ENCODE peak calls at places on chromosomes 3 and 15, in five cellular contexts. One of them, this sample, is unnamed.

GRCh38 chr3:61564405-61565059 is 3.2 kb downstream of the PTPRG start:
- DNase-seq in dorsolateral prefrontal cortex: peak; percentile 93
- DNase-seq in lower lobe of right lung: peak; percentile 82
- DNase-seq in RWPE1: no peak
- DNase-seq in PC-3: no peak
- DNase-seq in this sample: peak; percentile 6

GRCh38 chr15:69045810-69046209 is 31.3 kb downstream of the NOX5 start:
- DNase-seq in dorsolateral prefrontal cortex: no peak
- DNase-seq in lower lobe of right lung: no peak
- DNase-seq in RWPE1: no peak
- DNase-seq in PC-3: peak; percentile 39
- DNase-seq in this sample: no peak

GRCh38 chr3:109806929-109807328 is 469.6 kb upstream of the DPPA4 start:
- DNase-seq in dorsolateral prefrontal cortex: no peak
- DNase-seq in lower lobe of right lung: no peak
- DNase-seq in RWPE1: no peak
- DNase-seq in PC-3: peak; percentile 77
- DNase-seq in this sample: peak; percentile 48

GRCh38 chr3:186261638-186262037 is 100.4 kb downstream of the DGKG start:
- DNase-seq in dorsolateral prefrontal cortex: no peak
- DNase-seq in lower lobe of right lung: no peak
- DNase-seq in RWPE1: no peak
- DNase-seq in PC-3: peak; percentile 51
- DNase-seq in this sample: no peak

GRCh38 chr3:150635526-150635925 is 32.4 kb downstream of the SELENOT start:
- DNase-seq in dorsolateral prefrontal cortex: no peak
- DNase-seq in lower lobe of right lung: no peak
- DNase-seq in RWPE1: no peak
- DNase-seq in PC-3: no peak
- DNase-seq in this sample: no peak

GRCh38 chr15:39432935-39433334 is 147.9 kb upstream of the THBS1 start:
- DNase-seq in dorsolateral prefrontal cortex: no peak
- DNase-seq in lower lobe of right lung: no peak
- DNase-seq in RWPE1: no peak
- DNase-seq in PC-3: no peak
- DNase-seq in this sample: no peak

GRCh38 chr15:99682455-99682854 is 50.8 kb downstream of the LYSMD4 start:
- DNase-seq in dorsolateral prefrontal cortex: no peak
- DNase-seq in lower lobe of right lung: no peak
- DNase-seq in RWPE1: peak; percentile 51
- DNase-seq in PC-3: peak; percentile 47
- DNase-seq in this sample: no peak

GRCh38 chr3:175215833-175216232 is 356.7 kb downstream of the NAALADL2 start:
- DNase-seq in dorsolateral prefrontal cortex: no peak
- DNase-seq in lower lobe of right lung: no peak
- DNase-seq in RWPE1: no peak
- DNase-seq in PC-3: no peak
- DNase-seq in this sample: no peak

GRCh38 chr3:14238356-14238755 is 59.7 kb downstream of the LSM3 start:
- DNase-seq in dorsolateral prefrontal cortex: no peak
- DNase-seq in lower lobe of right lung: no peak
- DNase-seq in RWPE1: no peak
- DNase-seq in PC-3: no peak
- DNase-seq in this sample: no peak

GRCh38 chr3:53140575-53141467 is 10.6 kb upstream of the RFT1 start:
- DNase-seq in dorsolateral prefrontal cortex: no peak
- DNase-seq in lower lobe of right lung: no peak
- DNase-seq in RWPE1: no peak
- DNase-seq in PC-3: peak; percentile 57
- DNase-seq in this sample: no peak

GRCh38 chr3:32366638-32367368 is 24.9 kb upstream of the CMTM7 start:
- DNase-seq in dorsolateral prefrontal cortex: no peak
- DNase-seq in lower lobe of right lung: no peak
- DNase-seq in RWPE1: peak; percentile 13
- DNase-seq in PC-3: peak; percentile 72
- DNase-seq in this sample: peak; percentile 11

GRCh38 chr15:43244092-43244491 is 22.6 kb downstream of the TGM5 start:
- DNase-seq in dorsolateral prefrontal cortex: no peak
- DNase-seq in lower lobe of right lung: no peak
- DNase-seq in RWPE1: no peak
- DNase-seq in PC-3: peak; percentile 27
- DNase-seq in this sample: no peak

GRCh38 chr3:42638339-42638842 is 15.1 kb upstream of the ZBTB47 start:
- DNase-seq in dorsolateral prefrontal cortex: no peak
- DNase-seq in lower lobe of right lung: no peak
- DNase-seq in RWPE1: no peak
- DNase-seq in PC-3: no peak
- DNase-seq in this sample: no peak

GRCh38 chr3:123085293-123085949 is 18.6 kb downstream of the PDIA5 start:
- DNase-seq in dorsolateral prefrontal cortex: no peak
- DNase-seq in lower lobe of right lung: no peak
- DNase-seq in RWPE1: no peak
- DNase-seq in PC-3: no peak
- DNase-seq in this sample: no peak

GRCh38 chr15:76905855-76906254 is 715 bp upstream of the SCAPER start:
- DNase-seq in dorsolateral prefrontal cortex: peak; percentile 29
- DNase-seq in lower lobe of right lung: no peak
- DNase-seq in RWPE1: no peak
- DNase-seq in PC-3: no peak
- DNase-seq in this sample: no peak

GRCh38 chr15:76901965-76902364 is 3.2 kb downstream of the SCAPER start:
- DNase-seq in dorsolateral prefrontal cortex: no peak
- DNase-seq in lower lobe of right lung: no peak
- DNase-seq in RWPE1: no peak
- DNase-seq in PC-3: no peak
- DNase-seq in this sample: no peak

GRCh38 chr15:76904461-76905012 is 603 bp downstream of the SCAPER start:
- DNase-seq in dorsolateral prefrontal cortex: peak; percentile 35
- DNase-seq in lower lobe of right lung: no peak
- DNase-seq in RWPE1: peak; percentile 57
- DNase-seq in PC-3: peak; percentile 38
- DNase-seq in this sample: peak; percentile 27

GRCh38 chr15:76903251-76903681 is 1.9 kb downstream of the SCAPER start:
- DNase-seq in dorsolateral prefrontal cortex: no peak
- DNase-seq in lower lobe of right lung: no peak
- DNase-seq in RWPE1: no peak
- DNase-seq in PC-3: peak; percentile 24
- DNase-seq in this sample: no peak

DNA sequence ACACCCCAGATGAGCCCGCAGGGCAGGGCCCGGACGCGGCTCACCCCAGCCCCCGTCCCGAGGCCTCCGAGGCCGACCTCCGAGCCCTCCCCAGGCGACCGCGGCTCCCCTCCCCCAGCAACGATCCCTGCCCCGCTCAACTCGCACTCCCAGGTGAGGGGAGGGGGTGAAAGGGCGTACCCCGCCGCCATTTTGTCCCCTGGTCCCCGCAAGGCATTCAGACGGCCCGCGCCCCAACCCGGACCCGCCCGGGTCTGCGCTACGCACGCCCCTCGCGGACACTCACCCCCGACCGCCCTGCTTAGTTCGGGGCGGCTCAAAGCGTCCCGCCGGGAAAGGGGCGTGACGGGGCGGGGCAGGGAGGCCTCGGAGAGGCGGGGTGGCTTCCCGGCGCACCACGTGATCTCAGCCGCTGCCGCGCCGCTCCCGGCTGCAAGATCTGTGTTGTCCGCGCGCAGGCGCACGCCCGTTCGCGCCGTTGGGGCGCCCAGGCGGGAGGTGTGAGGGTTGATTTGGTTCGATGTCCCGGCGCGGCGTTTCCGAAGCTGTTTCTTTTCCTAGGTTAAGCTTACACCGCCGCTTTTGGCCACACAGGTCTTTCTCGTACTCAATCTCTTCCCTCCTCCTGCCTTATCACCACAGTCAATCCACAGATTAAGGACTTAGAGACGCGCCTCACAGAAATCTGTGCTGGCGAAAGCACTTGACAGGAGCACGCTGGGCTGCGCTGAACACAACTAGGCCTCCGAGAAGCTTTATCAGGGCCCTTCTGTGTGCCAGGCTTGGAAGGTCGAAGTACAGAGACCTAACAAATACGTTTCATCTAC is at the start of gene SCAPER:
- DNase-seq in dorsolateral prefrontal cortex: peak; percentile 93
- DNase-seq in lower lobe of right lung: peak; percentile 95
- DNase-seq in RWPE1: peak; percentile 90
- DNase-seq in PC-3: peak; percentile 81
- DNase-seq in this sample: peak; percentile 94
- TF ChIP-seq CTCF in dorsolateral prefrontal cortex: peak; percentile 42
- TF ChIP-seq CTCF in lower lobe of right lung: peak; percentile 29
- TF ChIP-seq CTCF in RWPE1: no peak
- TF ChIP-seq CTCF in PC-3: no peak
- TF ChIP-seq CTCF in this sample: no peak

GRCh38 chr15:60784855-60785254 is 305.9 kb upstream of the ICE2 start:
- DNase-seq in dorsolateral prefrontal cortex: no peak
- DNase-seq in lower lobe of right lung: no peak
- DNase-seq in RWPE1: no peak
- DNase-seq in PC-3: no peak
- DNase-seq in this sample: no peak

GRCh38 chr15:60788514-60789091 is 309.7 kb upstream of the ICE2 start:
- DNase-seq in dorsolateral prefrontal cortex: no peak
- DNase-seq in lower lobe of right lung: no peak
- DNase-seq in RWPE1: no peak
- DNase-seq in PC-3: no peak
- DNase-seq in this sample: no peak

GRCh38 chr15:60791216-60791615 is 312.3 kb upstream of the ICE2 start:
- DNase-seq in dorsolateral prefrontal cortex: no peak
- DNase-seq in lower lobe of right lung: no peak
- DNase-seq in RWPE1: no peak
- DNase-seq in PC-3: no peak
- DNase-seq in this sample: no peak

GRCh38 chr15:60790641-60791040 is 311.7 kb upstream of the ICE2 start:
- DNase-seq in dorsolateral prefrontal cortex: no peak
- DNase-seq in lower lobe of right lung: no peak
- DNase-seq in RWPE1: peak; percentile 34
- DNase-seq in PC-3: no peak
- DNase-seq in this sample: no peak

GRCh38 chr15:60787737-60788513 is 309.0 kb upstream of the ICE2 start:
- DNase-seq in dorsolateral prefrontal cortex: no peak
- DNase-seq in lower lobe of right lung: no peak
- DNase-seq in RWPE1: peak; percentile 10
- DNase-seq in PC-3: peak; percentile 2
- DNase-seq in this sample: peak; percentile 34
- TF ChIP-seq CTCF in dorsolateral prefrontal cortex: no peak
- TF ChIP-seq CTCF in lower lobe of right lung: peak; percentile 44
- TF ChIP-seq CTCF in RWPE1: peak; percentile 29
- TF ChIP-seq CTCF in PC-3: peak; percentile 40
- TF ChIP-seq CTCF in this sample: peak; percentile 15

GRCh38 chr3:46102059-46102779 is 74.9 kb upstream of the XCR1 start:
- DNase-seq in dorsolateral prefrontal cortex: no peak
- DNase-seq in lower lobe of right lung: no peak
- DNase-seq in RWPE1: no peak
- DNase-seq in PC-3: no peak
- DNase-seq in this sample: no peak
- TF ChIP-seq CTCF in dorsolateral prefrontal cortex: no peak
- TF ChIP-seq CTCF in lower lobe of right lung: no peak
- TF ChIP-seq CTCF in RWPE1: no peak
- TF ChIP-seq CTCF in PC-3: no peak
- TF ChIP-seq CTCF in this sample: no peak

GRCh38 chr3:129992781-129993180 is 18.3 kb downstream of the TRH start:
- DNase-seq in dorsolateral prefrontal cortex: no peak
- DNase-seq in lower lobe of right lung: no peak
- DNase-seq in RWPE1: peak; percentile 20
- DNase-seq in PC-3: peak; percentile 19
- DNase-seq in this sample: peak; percentile 32
- TF ChIP-seq CTCF in dorsolateral prefrontal cortex: no peak
- TF ChIP-seq CTCF in lower lobe of right lung: no peak
- TF ChIP-seq CTCF in RWPE1: no peak
- TF ChIP-seq CTCF in PC-3: peak; percentile 45
- TF ChIP-seq CTCF in this sample: peak; percentile 59

This sample was measured in Calu3.